ENCODE peak calls at places on chromosomes 7 and 10, in ten cellular contexts. C is midbrain; B is iris pigment epithelial cell; N is bronchial epithelial cell; F is activated CD4-positive, alpha-beta T cell treated with anti-CD3 and anti-CD28 coated beads, Interleukin-2, amount 50 U/mL, for 48 hours; L is DMS79 treated with DMSO at 0.1 percent for 48 hours; E is Ammon's horn; U is activated naive CD4-positive, alpha-beta T cell treated with Interleukin-2 at 50 U/mL for 16 hours; O is GM12864; J is H4. X is an unnamed sample.

GRCh38 chr10:32207544-32207943 is 139.4 kb downstream of the EPC1 start:
- DNase-seq in C (peak), B (peak), N (peak), F (peak), L (no peak), E (no peak), U (peak), O (no peak), J (peak), X (peak)

GRCh38 chr7:151142686-151143040 is 24.8 kb downstream of the GBX1 start:
- DNase-seq in C (peak), B (no peak), N (no peak), F (no peak), L (no peak), E (peak), U (no peak), O (no peak), J (no peak), X (no peak)

GRCh38 chr7:43462836-43463235 is 120.1 kb upstream of the STK17A start:
- DNase-seq in C (no peak), B (no peak), N (no peak), F (no peak), L (no peak), E (no peak), U (no peak), O (no peak), J (no peak), X (no peak)

GRCh38 chr10:9608592-9608991 is 1409.1 kb upstream of the CELF2 start:
- DNase-seq in C (no peak), B (peak), N (peak), F (no peak), L (no peak), E (peak), U (no peak), O (no peak), J (peak), X (peak)

GRCh38 chr7:55127622-55128081 is 108.8 kb downstream of the EGFR start:
- DNase-seq in C (no peak), B (peak), N (peak), F (no peak), L (peak), E (no peak), U (no peak), O (no peak), J (peak), X (peak)

GRCh38 chr7:73978681-73979563 is 49.1 kb upstream of the ELN start:
- DNase-seq in C (no peak), B (peak), N (peak), F (peak), L (peak), E (no peak), U (no peak), O (no peak), J (peak), X (peak)

GRCh38 chr10:103086261-103086660 is 106.8 kb downstream of the NT5C2 start:
- DNase-seq in C (no peak), B (no peak), N (no peak), F (no peak), L (no peak), E (no peak), U (no peak), O (no peak), J (no peak), X (no peak)

GRCh38 chr10:119025336-119025735 is 4.2 kb upstream of the NANOS1 start:
- DNase-seq in C (peak), B (peak), N (peak), F (no peak), L (peak), E (no peak), U (no peak), O (no peak), J (peak), X (peak)

GRCh38 chr10:125407000-125407502 is 246.7 kb upstream of the CTBP2 start:
- DNase-seq in C (no peak), B (peak), N (peak), F (no peak), L (no peak), E (no peak), U (no peak), O (no peak), J (peak), X (peak)

GRCh38 chr10:14080795-14081194 is 249.9 kb downstream of the FRMD4A start:
- DNase-seq in C (no peak), B (no peak), N (no peak), F (no peak), L (no peak), E (no peak), U (no peak), O (no peak), J (no peak), X (no peak)

GRCh38 chr10:19719320-19719719 is 96.9 kb upstream of the PLXDC2 start:
- DNase-seq in C (no peak), B (peak), N (peak), F (no peak), L (no peak), E (no peak), U (no peak), O (no peak), J (peak), X (peak)

X was measured in LHCN-M2.